ENCODE peak calls at places on chromosomes 11 and 22, in eight cellular contexts. G is AG04449, W is GM12878, B is epithelial cell of proximal tubule, T is GM12865, X is AG10803, U is GM20000, N is fibroblast of pulmonary artery. F is an unnamed sample.

GRCh38 chr11:133579165-133580031 is 47.1 kb upstream of the OPCML start:
- DNase-seq in G (no peak), B (no peak), W (no peak), T (no peak), X (no peak), U (no peak), N (no peak), F (no peak)

GRCh38 chr11:132908017-132908810 is 624.1 kb downstream of the OPCML start:
- DNase-seq in U (no peak), N (no peak), X (no peak), B (no peak), T (peak), W (no peak), G (no peak), F (no peak)

GRCh38 chr11:67463186-67463585 is 5.9 kb downstream of the TMEM134 start:
- DNase-seq in T (no peak), B (no peak), W (no peak), X (no peak), U (no peak), G (no peak), N (no peak), F (no peak)

GRCh38 chr22:35275580-35275979 is 18.3 kb downstream of the HMGXB4 start:
- DNase-seq in G (peak), B (no peak), W (no peak), X (peak), U (no peak), T (no peak), N (no peak), F (no peak)

GRCh38 chr11:33360642-33361041 is 103.5 kb downstream of the HIPK3 start:
- DNase-seq in T (no peak), N (no peak), W (no peak), U (no peak), B (no peak), G (no peak), X (no peak), F (no peak)

GRCh38 chr11:86916330-86916729 is 38.9 kb downstream of the FZD4 start:
- DNase-seq in G (no peak), W (no peak), B (no peak), N (peak), T (no peak), U (no peak), X (peak), F (no peak)

GRCh38 chr11:23006730-23007129 is 146.5 kb upstream of the CCDC179 start:
- DNase-seq in W (no peak), N (no peak), B (no peak), T (no peak), X (no peak), G (no peak), U (no peak), F (no peak)

GRCh38 chr11:76236092-76237026 is 30.1 kb upstream of the WNT11 start:
- DNase-seq in B (no peak), T (peak), U (peak), N (peak), W (no peak), X (peak), G (no peak), F (peak)

GRCh38 chr11:120985718-120986569 is 38.0 kb upstream of the TBCEL start:
- DNase-seq in N (peak), G (no peak), W (no peak), B (no peak), X (peak), U (peak), T (peak), F (no peak)

GRCh38 chr11:80086496-80087055 is 645.7 kb upstream of the TENM4 start:
- DNase-seq in W (no peak), G (no peak), T (no peak), X (no peak), U (no peak), B (peak), N (no peak), F (no peak)

GRCh38 chr11:65182258-65183170 is 786 bp downstream of the CAPN1 start:
- DNase-seq in W (no peak), T (peak), U (peak), G (no peak), N (peak), X (peak), B (no peak), F (no peak)

GRCh38 chr11:109140857-109141515 is 281.0 kb upstream of the C11orf87 start:
- DNase-seq in T (no peak), X (no peak), N (no peak), U (no peak), W (no peak), B (no peak), G (no peak), F (no peak)

GRCh38 chr22:39090426-39091064 is 6.5 kb upstream of the APOBEC3H start:
- DNase-seq in W (no peak), N (no peak), B (no peak), U (no peak), T (peak), X (no peak), G (no peak), F (no peak)

GRCh38 chr11:67534070-67534679 is 10.9 kb upstream of the CABP2 start:
- DNase-seq in N (no peak), G (no peak), X (no peak), W (no peak), U (no peak), B (no peak), T (no peak), F (no peak)

GRCh38 chr22:20606784-20607128 is 99.3 kb downstream of the MED15 start:
- DNase-seq in X (no peak), B (no peak), N (no peak), T (no peak), G (no peak), U (no peak), W (no peak), F (no peak)

GRCh38 chr11:65575568-65576231 is at the start of gene EHBP1L1:
- DNase-seq in U (peak), X (no peak), G (no peak), T (peak), N (peak), W (peak), B (no peak), F (no peak)

DNA sequence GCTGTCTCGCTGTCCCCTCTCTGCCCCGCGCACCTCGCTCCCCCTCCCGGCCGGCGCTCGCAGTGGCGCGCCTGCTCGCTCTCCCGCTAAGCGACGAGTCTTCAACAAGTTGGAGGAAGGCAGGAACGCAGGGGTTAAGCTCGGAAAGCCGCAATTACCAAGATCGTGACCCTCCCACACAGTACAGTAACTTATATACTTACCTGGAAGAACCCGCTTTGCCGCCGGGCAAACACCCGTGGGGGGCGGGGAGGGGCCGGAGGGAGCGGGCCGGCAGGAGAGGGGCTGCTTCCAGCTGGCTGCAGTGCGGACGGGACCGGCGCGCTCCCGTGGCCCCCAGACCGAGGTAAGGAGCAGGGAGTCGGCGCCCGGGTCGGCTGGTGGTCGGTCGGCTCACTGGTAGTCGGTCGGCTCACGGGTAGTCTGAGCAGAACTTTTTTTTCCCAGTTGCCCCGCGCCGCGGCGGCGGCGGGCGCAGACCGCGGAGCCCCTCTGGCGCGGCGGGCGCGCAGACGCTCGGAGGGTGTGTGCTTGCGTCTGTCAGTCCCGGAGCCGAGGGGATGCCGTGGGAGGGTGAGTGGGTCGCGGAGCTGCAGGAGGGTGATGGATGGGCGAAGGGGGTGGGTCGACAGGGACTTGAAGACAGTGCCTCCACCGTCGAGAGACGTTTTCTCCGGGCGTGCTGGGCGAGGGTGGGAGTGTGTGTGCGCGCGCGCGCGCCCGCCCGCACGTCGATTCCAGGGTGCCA is 101.2 kb upstream of the HSD17B12 start:
- DNase-seq in N (peak), G (no peak), B (no peak), U (peak), T (peak), X (no peak), W (no peak), F (no peak)
- TF ChIP-seq CTCF in N (peak), G (peak), B (peak), U (no peak), T (peak), X (peak), W (no peak), F (peak)

DNA sequence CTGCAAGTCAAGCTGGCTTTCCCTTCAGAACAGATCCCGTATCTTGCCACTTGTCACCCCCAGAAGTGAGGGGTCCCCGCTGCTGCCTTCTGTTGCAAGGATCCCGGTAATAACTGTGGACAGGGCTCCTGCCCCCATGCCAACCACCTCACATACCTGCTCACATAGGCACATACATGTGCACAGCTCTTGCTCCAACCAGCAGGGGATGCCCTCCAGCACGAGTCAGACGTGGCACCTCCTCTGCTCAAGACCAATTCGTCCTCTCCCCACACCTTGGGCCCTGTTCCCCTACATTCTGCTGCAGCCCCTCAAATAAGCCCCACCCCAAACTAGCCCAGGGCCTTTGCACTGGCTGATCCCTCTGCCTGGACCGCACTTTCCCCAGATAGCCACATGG is 163.3 kb downstream of the CRYBB2 start:
- DNase-seq in T (no peak), U (no peak), B (no peak), N (no peak), G (no peak), W (no peak), X (no peak), F (no peak)
- TF ChIP-seq CTCF in T (peak), U (peak), B (peak), N (peak), G (peak), W (peak), X (no peak), F (peak)

GRCh38 chr11:115990004-115990447 is 485.8 kb upstream of the CADM1 start:
- DNase-seq in U (peak), X (no peak), W (no peak), G (no peak), T (peak), N (no peak), B (no peak), F (no peak)
- TF ChIP-seq CTCF in U (peak), X (peak), W (peak), G (peak), T (peak), N (peak), B (peak), F (peak)

GRCh38 chr11:113286509-113287497 is 27.6 kb upstream of the TTC12 start:
- DNase-seq in X (peak), U (no peak), N (peak), W (no peak), T (no peak), G (no peak), B (no peak), F (no peak)

GRCh38 chr11:113288286-113288863 is 26.0 kb upstream of the TTC12 start:
- DNase-seq in W (no peak), N (no peak), T (no peak), B (no peak), U (no peak), G (no peak), X (no peak), F (no peak)

GRCh38 chr11:113286001-113286400 is 28.4 kb upstream of the TTC12 start:
- DNase-seq in G (no peak), U (no peak), X (no peak), B (no peak), W (no peak), N (no peak), T (no peak), F (no peak)

GRCh38 chr11:113293936-113294335 is 20.4 kb upstream of the TTC12 start:
- DNase-seq in T (no peak), X (no peak), B (no peak), U (no peak), W (no peak), N (no peak), G (no peak), F (no peak)

GRCh38 chr11:113289341-113290187 is 24.8 kb upstream of the TTC12 start:
- DNase-seq in B (no peak), X (peak), T (peak), U (peak), N (peak), G (no peak), W (peak), F (no peak)
- TF ChIP-seq CTCF in B (peak), X (peak), T (peak), U (peak), N (peak), G (peak), W (peak), F (peak)